ENCODE peak calls at places on chromosome 17, in ten cellular contexts. T is Daoy, R is ELR, J is brain microvascular endothelial cell, C is nucleus accumbens, B is AG08396, P is T-helper 9 cell, N is NCI-H1436, Q is colonic mucosa, G is renal cortical epithelial cell. O is an unnamed sample.

GRCh38 chr17:21816592-21817567 is 124.6 kb downstream of the KCNJ18 start:
- DNase-seq in T (no peak), R (no peak), J (no peak), C (no peak), B (no peak), P (no peak), N (no peak), Q (no peak), G (no peak), O (no peak)

GRCh38 chr17:63841350-63842172 is 924 bp downstream of the SMARCD2 start:
- DNase-seq in T (peak), R (peak), J (peak), C (peak), B (peak), P (no peak), N (peak), Q (peak), G (no peak), O (no peak)

GRCh38 chr17:27336217-27336616 is 42.3 kb downstream of the WSB1 start:
- DNase-seq in T (no peak), R (no peak), J (no peak), C (no peak), B (no peak), P (no peak), N (no peak), Q (no peak), G (no peak), O (no peak)

GRCh38 chr17:82297804-82298537 is 19.4 kb downstream of the CD7 start:
- DNase-seq in T (peak), R (peak), J (peak), C (no peak), B (peak), P (peak), N (peak), Q (peak), G (peak), O (peak)

GRCh38 chr17:40014375-40014980 is 762 bp upstream of the CSF3 start:
- DNase-seq in T (no peak), R (peak), J (no peak), C (no peak), B (no peak), P (no peak), N (no peak), Q (no peak), G (no peak), O (no peak)

GRCh38 chr17:17959520-17960361 is 12.5 kb downstream of the TOM1L2 start:
- DNase-seq in T (peak), R (peak), J (no peak), C (no peak), B (peak), P (no peak), N (no peak), Q (no peak), G (peak), O (no peak)

GRCh38 chr17:45722161-45722560 is 62.0 kb upstream of the CRHR1 start:
- DNase-seq in T (peak), R (peak), J (no peak), C (no peak), B (peak), P (no peak), N (no peak), Q (no peak), G (no peak), O (peak)

GRCh38 chr17:7204335-7204734 is 15.3 kb downstream of the DLG4 start:
- DNase-seq in T (no peak), R (no peak), J (no peak), C (no peak), B (no peak), P (no peak), N (no peak), Q (no peak), G (no peak), O (no peak)

GRCh38 chr17:17691468-17692263 is 10.4 kb downstream of the RAI1 start:
- DNase-seq in T (peak), R (no peak), J (no peak), C (no peak), B (no peak), P (no peak), N (no peak), Q (no peak), G (no peak), O (no peak)

GRCh38 chr17:37671813-37672544 is 28.7 kb upstream of the DDX52 start:
- DNase-seq in T (peak), R (peak), J (peak), C (no peak), B (peak), P (no peak), N (no peak), Q (no peak), G (peak), O (no peak)

GRCh38 chr17:79627766-79628690 is 17.2 kb upstream of the RBFOX3 start:
- DNase-seq in T (no peak), R (no peak), J (no peak), C (no peak), B (peak), P (no peak), N (no peak), Q (no peak), G (no peak), O (no peak)

GRCh38 chr17:81253358-81254131 is 14.4 kb downstream of the NDUFAF8 start:
- DNase-seq in T (peak), R (peak), J (peak), C (peak), B (peak), P (peak), N (peak), Q (peak), G (no peak), O (no peak)

GRCh38 chr17:55969577-55969976 is 183.7 kb upstream of the ANKFN1 start:
- DNase-seq in T (no peak), R (no peak), J (no peak), C (no peak), B (no peak), P (no peak), N (no peak), Q (no peak), G (no peak), O (no peak)

GRCh38 chr17:41402161-41402560 is 4.8 kb upstream of the KRT31 start:
- DNase-seq in T (peak), R (peak), J (no peak), C (no peak), B (no peak), P (no peak), N (no peak), Q (no peak), G (peak), O (no peak)

GRCh38 chr17:7590743-7591142 is 849 bp upstream of the SOX15 start:
- DNase-seq in T (peak), R (peak), J (peak), C (no peak), B (peak), P (no peak), N (no peak), Q (no peak), G (peak), O (no peak)

GRCh38 chr17:39765159-39765558 is 27.4 kb downstream of the GRB7 start:
- DNase-seq in T (no peak), R (no peak), J (no peak), C (no peak), B (no peak), P (no peak), N (no peak), Q (no peak), G (no peak), O (no peak)

GRCh38 chr17:34723875-34724274 is 144.5 kb downstream of the TMEM132E start:
- DNase-seq in T (no peak), R (no peak), J (no peak), C (peak), B (no peak), P (no peak), N (no peak), Q (no peak), G (no peak), O (peak)

GRCh38 chr17:73657473-73658116 is 13.3 kb upstream of the SDK2 start:
- DNase-seq in T (peak), R (peak), J (no peak), C (no peak), B (no peak), P (no peak), N (peak), Q (peak), G (peak), O (no peak)

GRCh38 chr17:2044263-2044894 is 2.6 kb downstream of the OVCA2 start:
- DNase-seq in T (no peak), R (no peak), J (no peak), C (no peak), B (no peak), P (no peak), N (no peak), Q (no peak), G (no peak), O (no peak)

GRCh38 chr17:28267720-28268609 is 51.0 kb upstream of the TMEM97 start:
- DNase-seq in T (no peak), R (no peak), J (no peak), C (no peak), B (no peak), P (no peak), N (no peak), Q (no peak), G (no peak), O (no peak)

GRCh38 chr17:76053230-76054111 is 18.8 kb downstream of the SRP68 start:
- DNase-seq in T (peak), R (peak), J (peak), C (no peak), B (peak), P (no peak), N (no peak), Q (no peak), G (peak), O (no peak)

GRCh38 chr17:76529224-76529642 is 8.3 kb downstream of the CYGB start:
- DNase-seq in T (peak), R (peak), J (peak), C (peak), B (peak), P (no peak), N (no peak), Q (peak), G (peak), O (no peak)

GRCh38 chr17:79747508-79748295 is 17.0 kb downstream of the ENPP7 start:
- DNase-seq in T (no peak), R (no peak), J (no peak), C (peak), B (no peak), P (no peak), N (peak), Q (no peak), G (no peak), O (peak)